ENCODE peak calls at places on chromosomes 2 and 18, in seven cellular contexts. Q, Y, G, W, I, M and C are unnamed samples.

GRCh38 chr18:36729197-36729596 is 99.6 kb downstream of the TPGS2 start:
- DNase-seq in W (no peak), Q (no peak), G (peak), M (no peak), I (peak), Y (no peak), C (no peak)

GRCh38 chr18:48942554-48943261 is 8.1 kb downstream of the SMAD7 start:
- DNase-seq in W (peak), M (no peak), G (peak), Y (no peak), Q (no peak), I (peak), C (no peak)

GRCh38 chr2:26650713-26651457 is 9.7 kb upstream of the CIB4 start:
- DNase-seq in M (no peak), G (no peak), I (no peak), Y (no peak), Q (no peak), W (no peak), C (no peak)

GRCh38 chr2:233426619-233427342 is 72.5 kb downstream of the DGKD start:
- DNase-seq in W (peak), G (peak), M (peak), Q (no peak), Y (no peak), I (no peak), C (no peak)

GRCh38 chr2:204628926-204629661 is 83.8 kb downstream of the PARD3B start:
- DNase-seq in I (no peak), Y (no peak), W (peak), Q (no peak), G (no peak), M (no peak), C (no peak)

GRCh38 chr18:70072678-70073077 is 125.0 kb upstream of the CD226 start:
- DNase-seq in Q (no peak), I (no peak), W (peak), Y (no peak), G (peak), M (no peak), C (no peak)

GRCh38 chr2:16508061-16508851 is 157.4 kb downstream of the CYRIA start:
- DNase-seq in M (no peak), Q (peak), W (no peak), I (peak), Y (peak), G (peak), C (no peak)

GRCh38 chr2:86417961-86418360 is 23.2 kb upstream of the KDM3A start:
- DNase-seq in M (no peak), I (no peak), Q (no peak), Y (no peak), G (peak), W (peak), C (no peak)

GRCh38 chr2:205925373-205926337 is 160.3 kb downstream of the INO80D start:
- DNase-seq in Y (peak), I (peak), M (no peak), G (peak), Q (peak), W (peak), C (no peak)

GRCh38 chr18:55321268-55322175 is 266.5 kb downstream of the TCF4 start:
- DNase-seq in Y (peak), Q (no peak), M (no peak), I (peak), W (peak), G (peak), C (no peak)

GRCh38 chr18:55318864-55319516 is 269.0 kb downstream of the TCF4 start:
- DNase-seq in Y (no peak), W (peak), Q (no peak), I (no peak), G (no peak), M (no peak), C (no peak)

GRCh38 chr18:55320399-55321255 is 267.4 kb downstream of the TCF4 start:
- DNase-seq in W (peak), M (no peak), G (no peak), I (peak), Y (no peak), Q (no peak), C (no peak)

GRCh38 chr18:55317832-55318231 is 270.2 kb downstream of the TCF4 start:
- DNase-seq in I (peak), M (no peak), W (no peak), Q (no peak), G (no peak), Y (no peak), C (no peak)

DNA sequence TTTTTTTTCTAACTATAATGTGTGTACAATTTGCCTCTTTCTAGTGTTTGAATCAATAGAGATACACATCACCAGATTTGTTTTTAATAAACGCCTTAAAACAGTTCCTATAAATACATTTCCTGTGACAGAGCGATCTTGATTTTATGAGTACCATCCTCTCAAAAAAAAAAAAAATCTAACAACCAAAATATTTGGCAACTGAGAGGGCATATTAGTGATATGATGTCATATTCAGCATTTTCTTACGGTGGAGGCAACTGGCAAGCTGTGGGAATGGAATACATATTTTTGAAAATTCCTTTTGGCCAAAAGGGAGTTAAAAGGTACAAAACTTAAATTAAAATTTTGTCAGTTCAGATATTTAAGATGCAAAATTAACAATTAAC is 268.5 kb downstream of the TCF4 start:
- DNase-seq in Q (no peak), Y (no peak), M (no peak), I (no peak), W (peak), G (no peak), C (no peak)
- H3K9ac ChIP-seq in Q (no peak), Y (no peak), M (no peak), I (peak), W (peak), G (peak), C (peak)

GRCh38 chr2:128626758-128627515 is 308.3 kb upstream of the HS6ST1 start:
- DNase-seq in Q (no peak), G (no peak), Y (no peak), W (no peak), M (no peak), I (no peak), C (no peak)
- H3K9ac ChIP-seq in Q (no peak), G (no peak), Y (no peak), W (no peak), M (no peak), I (no peak), C (no peak)

DNA sequence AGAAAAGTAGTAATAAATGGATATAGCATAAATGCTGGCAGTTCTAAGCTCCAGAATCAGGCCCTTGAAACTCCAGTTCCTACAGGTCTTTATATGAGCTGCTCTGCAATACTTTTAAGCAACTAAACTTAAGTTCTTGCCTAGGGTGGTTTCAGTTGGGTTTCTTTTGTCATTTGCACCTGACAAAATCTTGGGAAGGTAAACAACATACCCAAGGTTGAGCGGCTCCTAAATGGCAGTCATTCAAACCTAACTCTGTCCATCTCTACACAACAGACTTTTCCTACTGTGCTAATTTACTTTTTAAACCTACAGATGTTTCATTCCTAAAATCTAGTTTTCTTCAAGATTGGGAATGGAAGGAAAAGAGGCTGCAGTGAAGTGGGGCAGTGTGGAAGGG is 9.3 kb upstream of the KANSL1L start:
- DNase-seq in I (no peak), Y (no peak), Q (no peak), M (no peak), W (no peak), G (no peak), C (no peak)
- H3K9ac ChIP-seq in I (no peak), Y (no peak), Q (no peak), M (no peak), W (no peak), G (no peak), C (no peak)

DNA sequence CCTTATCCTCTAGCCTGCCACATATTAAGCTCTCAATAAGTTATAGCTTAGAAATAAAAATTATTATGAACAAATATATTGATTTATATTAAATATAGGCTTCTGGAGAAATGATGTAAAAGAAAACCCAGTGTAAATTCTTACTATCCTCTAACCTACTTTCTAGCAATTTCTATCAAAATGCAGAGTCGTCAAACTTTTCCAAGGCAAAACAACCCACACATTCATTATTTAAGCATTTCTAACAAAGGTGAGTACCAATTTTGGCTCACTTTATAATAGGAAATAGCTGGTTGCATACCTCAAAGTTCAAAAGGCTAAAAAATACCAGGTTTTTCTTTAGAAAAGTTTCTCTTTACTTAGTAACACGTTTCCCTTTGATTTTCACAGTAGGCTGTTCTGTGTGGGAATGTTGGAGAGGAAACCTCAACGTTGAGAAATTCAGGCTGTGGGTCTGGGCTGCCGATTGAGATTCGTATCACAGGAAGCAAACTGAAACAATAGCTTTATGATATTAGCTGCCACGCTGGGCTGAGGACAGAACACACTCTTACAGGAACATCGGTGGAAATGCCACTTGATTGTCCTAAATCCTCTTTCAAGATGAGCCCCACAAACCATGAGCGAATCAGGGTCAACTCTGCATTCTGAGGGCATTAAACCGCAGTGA is 53.0 kb downstream of the EPAS1 start:
- DNase-seq in Y (no peak), I (no peak), Q (no peak), M (no peak), G (no peak), W (no peak), C (no peak)
- H3K9ac ChIP-seq in Y (no peak), I (no peak), Q (no peak), M (no peak), G (no peak), W (no peak), C (no peak)

GRCh38 chr2:214810670-214811069 is 1.2 kb upstream of the BARD1 start:
- DNase-seq in W (no peak), G (peak), M (no peak), I (no peak), Q (no peak), Y (no peak), C (no peak)
- H3K9ac ChIP-seq in W (no peak), G (peak), M (peak), I (peak), Q (no peak), Y (no peak), C (no peak)

GRCh38 chr2:64738026-64738425 is 84.3 kb upstream of the SERTAD2 start:
- DNase-seq in W (no peak), Y (no peak), Q (no peak), I (no peak), G (no peak), M (no peak), C (no peak)
- H3K9ac ChIP-seq in W (no peak), Y (no peak), Q (no peak), I (no peak), G (no peak), M (no peak), C (no peak)

GRCh38 chr2:105746177-105747080 is 1.7 kb downstream of the NCK2 start:
- DNase-seq in I (peak), W (no peak), M (no peak), G (peak), Q (no peak), Y (peak), C (no peak)
- H3K9ac ChIP-seq in I (peak), W (peak), M (peak), G (peak), Q (peak), Y (peak), C (no peak)